ENCODE peak calls at places on chromosome 14, in five cellular contexts. K is heart right ventricle, I is NCI-H510A treated with DMSO at 0.1 percent for 48 hours, L is amygdala, Q is HFF-Myc. E is an unnamed sample.

GRCh38 chr14:104158827-104159798 is 20.7 kb downstream of the KIF26A start:
- DNase-seq in I (no peak), Q (no peak), L (no peak), K (peak; percentile 73), E (no peak)

GRCh38 chr14:105431256-105431655 is 11.6 kb downstream of the MTA1 start:
- DNase-seq in K (no peak), Q (no peak), L (no peak), I (no peak), E (no peak)

GRCh38 chr14:61470954-61471279 is 149.5 kb downstream of the PRKCH start:
- DNase-seq in Q (no peak), L (no peak), K (no peak), I (no peak), E (peak; percentile 16)

GRCh38 chr14:72049462-72049861 is 117.2 kb downstream of the RGS6 start:
- DNase-seq in L (no peak), K (no peak), I (peak; percentile 88), Q (no peak), E (no peak)

GRCh38 chr14:79248771-79249170 is 962.5 kb downstream of the DIO2 start:
- DNase-seq in I (no peak), L (no peak), Q (no peak), K (no peak), E (peak; percentile 61)

GRCh38 chr14:59134307-59134706 is 54.2 kb upstream of the DAAM1 start:
- DNase-seq in L (no peak), I (no peak), K (no peak), Q (no peak), E (no peak)

GRCh38 chr14:35351497-35351896 is 53.1 kb downstream of the NFKBIA start:
- DNase-seq in L (no peak), K (no peak), Q (no peak), I (no peak), E (no peak)

GRCh38 chr14:103444837-103445524 is 59.8 kb downstream of the MARK3 start:
- DNase-seq in L (no peak), Q (no peak), I (peak; percentile 16), K (no peak), E (peak; percentile 27)

GRCh38 chr14:100815478-100816285 is 10.2 kb upstream of the MEG3 start:
- DNase-seq in I (no peak), L (no peak), K (no peak), Q (no peak), E (no peak)

GRCh38 chr14:53581497-53581896 is 375.1 kb downstream of the BMP4 start:
- DNase-seq in K (no peak), L (no peak), I (no peak), Q (no peak), E (no peak)

E was measured in cerebellar cortex.